ENCODE peak calls at places on chromosomes 1 and 21, in nine cellular contexts. P is A549, H is breast epithelium, E is nephron progenitor cell, G is transverse colon, A is choroid plexus epithelial cell, X is fibroblast of lung, W is Calu3, U is fibroblast of mammary gland. R is an unnamed sample.

GRCh38 chr1:92587445-92587844 is 100.7 kb upstream of the GFI1 start:
- DNase-seq in P (no peak), H (no peak), E (no peak), G (no peak), A (no peak), X (no peak), W (no peak), U (no peak), R (no peak)

GRCh38 chr1:228097333-228098081 is 5.6 kb downstream of the C1orf35 start:
- DNase-seq in P (no peak), H (no peak), E (no peak), G (no peak), A (no peak), X (no peak), W (no peak), U (no peak), R (no peak)

GRCh38 chr1:109617291-109617801 is 2.1 kb downstream of the GNAT2 start:
- DNase-seq in P (no peak), H (no peak), E (no peak), G (no peak), A (peak), X (peak), W (peak), U (peak), R (no peak)

GRCh38 chr1:188027613-188028012 is 1198.9 kb downstream of the PLA2G4A start:
- DNase-seq in P (peak), H (no peak), E (no peak), G (no peak), A (peak), X (peak), W (peak), U (peak), R (no peak)

GRCh38 chr1:227562923-227563318 is 435 bp upstream of the ZNF678 start:
- DNase-seq in P (no peak), H (no peak), E (no peak), G (no peak), A (no peak), X (no peak), W (no peak), U (no peak), R (no peak)

GRCh38 chr1:56359036-56359435 is 220.3 kb downstream of the PLPP3 start:
- DNase-seq in P (no peak), H (no peak), E (no peak), G (no peak), A (no peak), X (no peak), W (no peak), U (no peak), R (no peak)

GRCh38 chr1:59455206-59455605 is 158.3 kb downstream of the FGGY start:
- DNase-seq in P (peak), H (no peak), E (no peak), G (no peak), A (peak), X (peak), W (no peak), U (peak), R (no peak)

GRCh38 chr1:202197670-202198359 is 4.2 kb downstream of the LGR6 start:
- DNase-seq in P (no peak), H (no peak), E (no peak), G (peak), A (no peak), X (no peak), W (no peak), U (no peak), R (no peak)

GRCh38 chr1:13794231-13795187 is 94.5 kb downstream of the PRDM2 start:
- DNase-seq in P (no peak), H (no peak), E (no peak), G (no peak), A (no peak), X (no peak), W (no peak), U (no peak), R (no peak)

GRCh38 chr1:199529324-199529723 is 498.2 kb upstream of the NR5A2 start:
- DNase-seq in P (no peak), H (no peak), E (no peak), G (no peak), A (peak), X (peak), W (no peak), U (no peak), R (no peak)

GRCh38 chr1:97599447-97599846 is 321.4 kb downstream of the DPYD start:
- DNase-seq in P (no peak), H (no peak), E (no peak), G (no peak), A (no peak), X (no peak), W (no peak), U (peak), R (no peak)

GRCh38 chr1:201501812-201502510 is 5.0 kb downstream of the CSRP1 start:
- DNase-seq in P (no peak), H (peak), E (peak), G (no peak), A (no peak), X (no peak), W (peak), U (no peak), R (no peak)

GRCh38 chr1:150168960-150169565 is 19.3 kb downstream of the PLEKHO1 start:
- DNase-seq in P (peak), H (no peak), E (peak), G (peak), A (peak), X (peak), W (peak), U (peak), R (peak)

GRCh38 chr1:48644950-48645605 is 131.6 kb downstream of the BEND5 start:
- DNase-seq in P (no peak), H (no peak), E (no peak), G (no peak), A (no peak), X (no peak), W (no peak), U (no peak), R (no peak)

GRCh38 chr1:7453038-7453437 is 318.1 kb upstream of the VAMP3 start:
- DNase-seq in P (no peak), H (no peak), E (no peak), G (no peak), A (no peak), X (no peak), W (no peak), U (no peak), R (no peak)

GRCh38 chr1:16162163-16162822 is 6.4 kb upstream of the EPHA2 start:
- DNase-seq in P (no peak), H (no peak), E (peak), G (peak), A (no peak), X (no peak), W (no peak), U (no peak), R (no peak)

GRCh38 chr1:109980324-109981127 is 4.0 kb upstream of the AHCYL1 start:
- DNase-seq in P (peak), H (peak), E (no peak), G (peak), A (no peak), X (no peak), W (peak), U (no peak), R (no peak)

GRCh38 chr1:152034654-152035405 is 2.0 kb downstream of the S100A11 start:
- DNase-seq in P (peak), H (no peak), E (peak), G (peak), A (peak), X (peak), W (peak), U (peak), R (peak)

GRCh38 chr1:226510453-226510852 is 38.1 kb upstream of the STUM start:
- DNase-seq in P (no peak), H (no peak), E (no peak), G (no peak), A (no peak), X (no peak), W (no peak), U (peak), R (no peak)

GRCh38 chr1:230072296-230072695 is 5.3 kb downstream of the GALNT2 start:
- DNase-seq in P (no peak), H (no peak), E (no peak), G (no peak), A (no peak), X (no peak), W (no peak), U (no peak), R (no peak)

GRCh38 chr21:25396135-25396711 is 211.1 kb downstream of the MRPL39 start:
- DNase-seq in P (no peak), H (no peak), E (no peak), G (no peak), A (no peak), X (no peak), W (no peak), U (no peak), R (no peak)

GRCh38 chr21:14361958-14362357 is 21.0 kb downstream of the HSPA13 start:
- DNase-seq in P (no peak), H (no peak), E (no peak), G (no peak), A (peak), X (peak), W (no peak), U (peak), R (peak)

GRCh38 chr1:81554534-81554933 is 246.2 kb upstream of the ADGRL2 start:
- DNase-seq in P (no peak), H (no peak), E (no peak), G (no peak), A (no peak), X (no peak), W (no peak), U (no peak), R (no peak)

GRCh38 chr1:223620297-223620900 is 45.1 kb downstream of the CAPN8 start:
- DNase-seq in P (no peak), H (no peak), E (no peak), G (no peak), A (no peak), X (no peak), W (no peak), U (no peak), R (no peak)

GRCh38 chr1:7405844-7406500 is 365.1 kb upstream of the VAMP3 start:
- DNase-seq in P (no peak), H (peak), E (no peak), G (no peak), A (no peak), X (no peak), W (no peak), U (no peak), R (no peak)

GRCh38 chr1:162627662-162628296 is 4.5 kb upstream of the DDR2 start:
- DNase-seq in P (peak), H (no peak), E (no peak), G (no peak), A (peak), X (peak), W (peak), U (peak), R (peak)

DNA sequence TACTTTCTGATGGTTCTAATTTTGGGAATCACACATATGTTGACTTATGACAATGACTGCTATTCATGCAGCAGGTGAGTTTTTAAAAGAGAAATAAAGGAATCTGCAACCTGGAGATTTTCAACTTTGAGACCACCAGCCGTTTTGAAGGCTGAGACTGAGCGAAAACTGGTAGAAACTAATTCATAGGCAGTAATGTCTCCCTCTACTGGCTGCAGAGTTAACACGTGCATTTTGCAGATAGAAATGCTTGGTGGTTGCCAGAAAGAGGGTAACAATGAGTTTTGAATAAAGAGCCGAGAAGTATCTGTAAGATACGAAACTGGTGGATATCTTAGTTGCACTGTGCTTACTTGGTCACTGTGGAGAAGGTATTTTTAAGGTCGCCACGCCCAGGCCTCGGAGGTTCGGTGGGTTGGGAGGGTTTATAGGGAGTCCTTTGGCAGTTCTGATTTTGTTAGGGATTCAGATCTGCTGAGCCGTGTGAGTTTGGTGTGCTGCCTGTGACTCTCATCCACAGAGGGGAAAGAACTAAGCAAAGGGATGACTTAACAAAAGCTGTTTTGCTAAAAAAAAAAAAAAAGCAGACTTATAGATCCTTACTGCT is 83.0 kb downstream of the RYR2 start:
- DNase-seq in P (peak), H (no peak), E (no peak), G (no peak), A (peak), X (peak), W (no peak), U (no peak), R (no peak)
- TF ChIP-seq CTCF in P (peak), H (no peak), E (peak), G (peak), A (peak), X (peak), W (no peak), U (peak), R (peak)

GRCh38 chr1:167054946-167055630 is 35.1 kb downstream of the GPA33 start:
- DNase-seq in P (no peak), H (no peak), E (no peak), G (no peak), A (no peak), X (no peak), W (no peak), U (no peak), R (no peak)

GRCh38 chr1:167056529-167057296 is 33.5 kb downstream of the GPA33 start:
- DNase-seq in P (no peak), H (no peak), E (no peak), G (no peak), A (no peak), X (no peak), W (no peak), U (no peak), R (no peak)

GRCh38 chr1:167051907-167052306 is 38.3 kb downstream of the GPA33 start:
- DNase-seq in P (no peak), H (no peak), E (no peak), G (no peak), A (no peak), X (no peak), W (no peak), U (no peak), R (no peak)

GRCh38 chr1:167054531-167054930 is 35.6 kb downstream of the GPA33 start:
- DNase-seq in P (no peak), H (no peak), E (no peak), G (no peak), A (no peak), X (no peak), W (no peak), U (no peak), R (no peak)

GRCh38 chr1:167052389-167052788 is 37.8 kb downstream of the GPA33 start:
- DNase-seq in P (peak), H (no peak), E (peak), G (no peak), A (peak), X (no peak), W (no peak), U (no peak), R (no peak)
- TF ChIP-seq CTCF in P (peak), H (no peak), E (peak), G (peak), A (peak), X (peak), W (peak), U (peak), R (peak)

GRCh38 chr1:14949836-14950674 is 203.5 kb upstream of the TMEM51 start:
- DNase-seq in P (no peak), H (no peak), E (no peak), G (no peak), A (no peak), X (no peak), W (no peak), U (no peak), R (no peak)
- TF ChIP-seq CTCF in P (no peak), H (no peak), E (no peak), G (no peak), A (peak), X (no peak), W (no peak), U (no peak), R (no peak)

DNA sequence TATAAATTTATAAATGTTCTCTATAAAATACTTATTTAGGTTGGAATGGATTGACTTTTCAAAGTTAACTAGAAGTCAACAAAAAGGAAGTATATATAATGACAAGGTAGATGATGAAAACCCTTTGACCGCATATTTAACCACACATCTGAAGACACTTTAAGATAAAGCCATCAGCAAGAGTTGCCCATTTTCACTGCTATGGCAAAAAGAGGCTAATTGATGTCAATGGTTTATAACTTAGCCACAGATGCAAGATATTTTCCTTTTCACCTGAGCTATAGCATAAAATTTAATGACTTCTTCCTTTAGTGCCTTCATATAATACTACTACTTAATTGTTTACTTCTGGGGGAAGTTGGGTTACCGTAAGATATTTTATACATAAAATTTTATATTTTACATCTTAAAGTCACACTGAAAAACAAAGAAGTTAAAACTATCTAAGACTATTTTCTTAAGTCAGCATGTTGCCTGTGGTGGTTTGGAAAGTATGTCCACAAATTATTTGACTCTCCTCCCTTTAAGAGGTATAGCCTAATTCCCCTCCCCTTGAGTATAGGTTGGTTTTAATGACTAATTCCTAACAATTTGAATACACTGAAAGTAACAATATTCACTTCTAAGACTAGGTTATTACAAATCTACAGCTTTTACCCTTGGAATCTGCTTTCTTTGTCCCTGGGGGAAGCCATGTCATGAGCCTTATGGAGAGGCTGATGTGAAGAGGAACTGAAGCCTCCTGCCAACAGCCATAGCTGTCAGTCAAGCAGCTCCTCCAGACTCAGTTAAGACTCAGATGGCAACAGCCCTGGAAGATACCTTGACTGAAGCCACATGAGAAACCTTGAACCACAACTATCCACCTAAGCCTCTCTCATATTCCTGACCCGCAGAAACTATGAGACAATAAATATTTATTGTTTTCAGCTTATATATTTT is 40.3 kb upstream of the LRRC8B start:
- DNase-seq in P (no peak), H (no peak), E (no peak), G (no peak), A (no peak), X (no peak), W (no peak), U (no peak), R (peak)
- TF ChIP-seq CTCF in P (no peak), H (no peak), E (no peak), G (no peak), A (no peak), X (no peak), W (no peak), U (no peak), R (no peak)

GRCh38 chr1:197865809-197866208 is 36.6 kb upstream of the C1orf53 start:
- DNase-seq in P (no peak), H (no peak), E (no peak), G (no peak), A (no peak), X (no peak), W (no peak), U (no peak), R (no peak)

GRCh38 chr1:197869502-197869890 is 32.9 kb upstream of the C1orf53 start:
- DNase-seq in P (no peak), H (no peak), E (no peak), G (no peak), A (no peak), X (no peak), W (no peak), U (no peak), R (no peak)

GRCh38 chr1:197868751-197869501 is 33.5 kb upstream of the C1orf53 start:
- DNase-seq in P (peak), H (no peak), E (peak), G (peak), A (peak), X (peak), W (peak), U (peak), R (peak)
- TF ChIP-seq CTCF in P (peak), H (peak), E (peak), G (peak), A (peak), X (peak), W (peak), U (peak), R (peak)

GRCh38 chr1:117674521-117675400 is 68.9 kb downstream of the TENT5C start:
- DNase-seq in P (peak), H (no peak), E (no peak), G (peak), A (peak), X (no peak), W (no peak), U (peak), R (peak)
- TF ChIP-seq CTCF in P (peak), H (peak), E (no peak), G (peak), A (peak), X (peak), W (no peak), U (peak), R (peak)

GRCh38 chr1:40783001-40783905 is at the start of gene KCNQ4:
- DNase-seq in P (no peak), H (peak), E (peak), G (peak), A (no peak), X (peak), W (peak), U (no peak), R (no peak)

GRCh38 chr1:40781614-40781971 is 2.0 kb upstream of the KCNQ4 start:
- DNase-seq in P (no peak), H (no peak), E (no peak), G (no peak), A (no peak), X (no peak), W (no peak), U (no peak), R (no peak)

GRCh38 chr1:40780678-40781613 is 2.6 kb upstream of the KCNQ4 start:
- DNase-seq in P (no peak), H (no peak), E (no peak), G (no peak), A (no peak), X (no peak), W (no peak), U (no peak), R (no peak)

GRCh38 chr1:40784141-40784770 is 669 bp downstream of the KCNQ4 start:
- DNase-seq in P (no peak), H (no peak), E (peak), G (no peak), A (no peak), X (no peak), W (no peak), U (no peak), R (no peak)

GRCh38 chr1:40782371-40782956 is 1.1 kb upstream of the KCNQ4 start:
- DNase-seq in P (no peak), H (no peak), E (peak), G (peak), A (no peak), X (peak), W (peak), U (no peak), R (no peak)
- TF ChIP-seq CTCF in P (no peak), H (no peak), E (no peak), G (no peak), A (peak), X (peak), W (no peak), U (peak), R (no peak)

GRCh38 chr1:155651861-155652661 is 36.5 kb downstream of the YY1AP1 start:
- DNase-seq in P (no peak), H (no peak), E (no peak), G (no peak), A (no peak), X (no peak), W (no peak), U (no peak), R (no peak)
- TF ChIP-seq CTCF in P (no peak), H (no peak), E (no peak), G (no peak), A (no peak), X (no peak), W (no peak), U (no peak), R (no peak)

GRCh38 chr1:54922921-54923421 is 36.0 kb upstream of the DHCR24 start:
- DNase-seq in P (no peak), H (peak), E (no peak), G (no peak), A (no peak), X (no peak), W (no peak), U (no peak), R (no peak)
- TF ChIP-seq CTCF in P (no peak), H (peak), E (no peak), G (no peak), A (no peak), X (no peak), W (no peak), U (no peak), R (no peak)

R was measured in HL-60.